ENCODE peak calls at places on chromosome 5, in nine cellular contexts. S is T-helper 2 cell; P is left lobe of liver; B is stimulated activated CD4-positive, alpha-beta T cell treated with anti-CD3 and anti-CD28 coated beads, Interleukin-4, amount 100 ng/mL, for 4 hours; E is AG09309; F is AG20443; O is HFFc6; A is smooth muscle cell of the brain vasculature; I is Ammon's horn. X is an unnamed sample.

GRCh38 chr5:134406390-134406789 is 5.3 kb downstream of the CDKN2AIPNL start:
- DNase-seq in S (no peak), P (peak), B (no peak), E (no peak), F (no peak), O (peak), A (no peak), I (no peak), X (no peak)

GRCh38 chr5:150114773-150115408 is 28.5 kb upstream of the CSF1R start:
- DNase-seq in S (no peak), P (no peak), B (no peak), E (no peak), F (no peak), O (no peak), A (no peak), I (peak), X (no peak)

GRCh38 chr5:131751551-131751950 is 45.3 kb downstream of the FNIP1 start:
- DNase-seq in S (no peak), P (no peak), B (no peak), E (no peak), F (no peak), O (no peak), A (no peak), I (no peak), X (no peak)

GRCh38 chr5:153565822-153566221 is 75.4 kb downstream of the GRIA1 start:
- DNase-seq in S (no peak), P (no peak), B (no peak), E (peak), F (no peak), O (peak), A (no peak), I (no peak), X (peak)

GRCh38 chr5:91556-92263 is at the start of gene PLEKHG4B:
- DNase-seq in S (no peak), P (no peak), B (peak), E (no peak), F (no peak), O (no peak), A (no peak), I (no peak), X (no peak)

GRCh38 chr5:82910905-82911304 is 166.3 kb downstream of the TMEM167A start:
- DNase-seq in S (no peak), P (no peak), B (no peak), E (no peak), F (no peak), O (no peak), A (no peak), I (no peak), X (peak)

GRCh38 chr5:42360061-42360460 is 63.2 kb upstream of the GHR start:
- DNase-seq in S (no peak), P (no peak), B (no peak), E (no peak), F (peak), O (peak), A (no peak), I (no peak), X (peak)

GRCh38 chr5:58011301-58011700 is 448.6 kb downstream of the PLK2 start:
- DNase-seq in S (no peak), P (no peak), B (no peak), E (no peak), F (no peak), O (no peak), A (no peak), I (no peak), X (no peak)

GRCh38 chr5:43981556-43981955 is 378.6 kb downstream of the NNT start:
- DNase-seq in S (no peak), P (no peak), B (no peak), E (no peak), F (no peak), O (no peak), A (no peak), I (no peak), X (no peak)

GRCh38 chr5:8663374-8663773 is 794.4 kb downstream of the MTRR start:
- DNase-seq in S (no peak), P (no peak), B (no peak), E (no peak), F (no peak), O (no peak), A (no peak), I (no peak), X (no peak)

GRCh38 chr5:149904293-149904886 is 40.2 kb downstream of the PDE6A start:
- DNase-seq in S (no peak), P (no peak), B (no peak), E (no peak), F (no peak), O (no peak), A (no peak), I (no peak), X (no peak)

GRCh38 chr5:159947708-159948358 is 31.6 kb downstream of the ADRA1B start:
- DNase-seq in S (no peak), P (no peak), B (no peak), E (peak), F (peak), O (no peak), A (no peak), I (no peak), X (peak)

GRCh38 chr5:149211566-149211965 is 60.1 kb upstream of the AFAP1L1 start:
- DNase-seq in S (no peak), P (no peak), B (no peak), E (peak), F (peak), O (peak), A (no peak), I (no peak), X (peak)

GRCh38 chr5:116454417-116454927 is 120.2 kb downstream of the SEMA6A start:
- DNase-seq in S (no peak), P (no peak), B (no peak), E (peak), F (peak), O (peak), A (peak), I (peak), X (peak)

GRCh38 chr5:149639718-149640117 is 58.4 kb downstream of the ARHGEF37 start:
- DNase-seq in S (no peak), P (peak), B (no peak), E (no peak), F (no peak), O (no peak), A (no peak), I (peak), X (no peak)

GRCh38 chr5:93894471-93895354 is 153.3 kb upstream of the POU5F2 start:
- DNase-seq in S (no peak), P (no peak), B (no peak), E (no peak), F (peak), O (peak), A (no peak), I (peak), X (no peak)

GRCh38 chr5:42992035-42992570 is 48.0 kb downstream of the ANXA2R start:
- DNase-seq in S (peak), P (peak), B (peak), E (no peak), F (peak), O (peak), A (no peak), I (peak), X (peak)

GRCh38 chr5:14880688-14881087 is 9.1 kb upstream of the ANKH start:
- DNase-seq in S (no peak), P (no peak), B (no peak), E (no peak), F (no peak), O (no peak), A (peak), I (no peak), X (peak)

GRCh38 chr5:60026174-60026573 is 132.6 kb upstream of the PDE4D start:
- DNase-seq in S (no peak), P (no peak), B (no peak), E (peak), F (no peak), O (peak), A (no peak), I (no peak), X (peak)

GRCh38 chr5:72417333-72418062 is 89.7 kb downstream of the ZNF366 start:
- DNase-seq in S (no peak), P (no peak), B (no peak), E (no peak), F (no peak), O (no peak), A (no peak), I (no peak), X (no peak)

GRCh38 chr5:452856-453710 is 10.1 kb downstream of the EXOC3 start:
- DNase-seq in S (no peak), P (peak), B (no peak), E (no peak), F (no peak), O (no peak), A (no peak), I (no peak), X (no peak)

GRCh38 chr5:150651382-150651781 is 9.7 kb upstream of the MYOZ3 start:
- DNase-seq in S (no peak), P (no peak), B (no peak), E (no peak), F (no peak), O (no peak), A (no peak), I (no peak), X (no peak)

GRCh38 chr5:132233811-132234683 is 6.4 kb upstream of the P4HA2 start:
- DNase-seq in S (no peak), P (no peak), B (no peak), E (no peak), F (no peak), O (no peak), A (no peak), I (no peak), X (no peak)

GRCh38 chr5:3269400-3270169 is 326.0 kb upstream of the IRX1 start:
- DNase-seq in S (no peak), P (no peak), B (no peak), E (no peak), F (no peak), O (no peak), A (no peak), I (no peak), X (no peak)

GRCh38 chr5:59335544-59335943 is 558.0 kb downstream of the PDE4D start:
- DNase-seq in S (no peak), P (no peak), B (no peak), E (no peak), F (no peak), O (no peak), A (no peak), I (no peak), X (no peak)

GRCh38 chr5:107217721-107218130 is 453.0 kb downstream of the EFNA5 start:
- DNase-seq in S (no peak), P (no peak), B (no peak), E (no peak), F (no peak), O (no peak), A (no peak), I (peak), X (no peak)

GRCh38 chr5:109754319-109754718 is 64.6 kb downstream of the MAN2A1 start:
- DNase-seq in S (no peak), P (no peak), B (no peak), E (no peak), F (no peak), O (no peak), A (no peak), I (no peak), X (no peak)

GRCh38 chr5:20367178-20367577 is 379.2 kb upstream of the CDH18 start:
- DNase-seq in S (no peak), P (peak), B (no peak), E (no peak), F (no peak), O (no peak), A (no peak), I (no peak), X (no peak)

GRCh38 chr5:90293931-90294330 is 115.6 kb downstream of the CETN3 start:
- DNase-seq in S (no peak), P (no peak), B (no peak), E (no peak), F (peak), O (no peak), A (no peak), I (no peak), X (peak)

GRCh38 chr5:137498301-137498735 is 808 bp downstream of the SPOCK1 start:
- DNase-seq in S (no peak), P (no peak), B (no peak), E (no peak), F (peak), O (peak), A (no peak), I (no peak), X (no peak)

GRCh38 chr5:96933764-96934163 is 2.1 kb upstream of the LNPEP start:
- DNase-seq in S (no peak), P (no peak), B (no peak), E (no peak), F (no peak), O (no peak), A (no peak), I (no peak), X (no peak)

GRCh38 chr5:1063661-1064382 is 48.0 kb downstream of the SLC12A7 start:
- DNase-seq in S (no peak), P (no peak), B (no peak), E (no peak), F (no peak), O (no peak), A (no peak), I (no peak), X (no peak)

GRCh38 chr5:39605966-39606591 is 181.3 kb upstream of the DAB2 start:
- DNase-seq in S (no peak), P (no peak), B (no peak), E (no peak), F (no peak), O (no peak), A (no peak), I (no peak), X (peak)

GRCh38 chr5:65017636-65018035 is 248.9 kb downstream of the CWC27 start:
- DNase-seq in S (no peak), P (no peak), B (no peak), E (no peak), F (no peak), O (peak), A (peak), I (no peak), X (no peak)

GRCh38 chr5:139456776-139457175 is 5.8 kb downstream of the ECSCR start:
- DNase-seq in S (no peak), P (no peak), B (no peak), E (no peak), F (no peak), O (no peak), A (no peak), I (no peak), X (no peak)

GRCh38 chr5:35971186-35971877 is 19.9 kb downstream of the UGT3A1 start:
- DNase-seq in S (no peak), P (no peak), B (no peak), E (no peak), F (no peak), O (no peak), A (no peak), I (no peak), X (no peak)

GRCh38 chr5:34672196-34672595 is 16.1 kb downstream of the RAI14 start:
- DNase-seq in S (no peak), P (no peak), B (no peak), E (no peak), F (no peak), O (no peak), A (no peak), I (no peak), X (no peak)